ENCODE peak calls at places on chromosomes 2 and 18, in nine cellular contexts. C is endothelial cell; W is glutamatergic neuron; S is foreskin fibroblast; I is K562; J is fibroblast of lung; H is CD4-positive, alpha-beta T cell; N is H9; F is type B pancreatic cell. E is an unnamed sample.

GRCh38 chr2:128788636-128789220 is 470.1 kb upstream of the HS6ST1 start:
- DNase-seq in J (no peak), W (no peak), I (no peak), S (no peak), F (peak), C (no peak), H (no peak), N (peak), E (no peak)

GRCh38 chr2:60597346-60597745 is 43.9 kb upstream of the BCL11A start:
- DNase-seq in J (no peak), I (no peak), C (no peak), W (no peak), H (no peak), S (no peak), N (no peak), F (no peak), E (peak)

GRCh38 chr2:145759228-145759940 is 1239.5 kb upstream of the ZEB2 start:
- DNase-seq in S (no peak), H (no peak), C (no peak), F (no peak), W (no peak), J (no peak), N (no peak), I (no peak), E (no peak)

GRCh38 chr18:23356915-23357421 is 96.1 kb upstream of the RIOK3 start:
- DNase-seq in H (no peak), J (peak), F (no peak), N (no peak), W (no peak), S (peak), I (no peak), C (no peak), E (peak)

GRCh38 chr18:49052891-49053644 is 102.3 kb upstream of the SMAD7 start:
- DNase-seq in J (peak), H (no peak), S (peak), W (no peak), F (no peak), N (no peak), C (no peak), I (no peak), E (peak)

GRCh38 chr18:59779979-59780378 is 82.8 kb upstream of the CCBE1 start:
- DNase-seq in J (peak), S (peak), W (no peak), F (no peak), C (no peak), H (no peak), I (no peak), N (no peak), E (peak)

GRCh38 chr2:98382086-98382485 is 35.8 kb downstream of the CNGA3 start:
- DNase-seq in N (no peak), I (no peak), C (no peak), W (no peak), S (no peak), F (no peak), H (no peak), J (no peak), E (no peak)

GRCh38 chr2:213376644-213377043 is 92.4 kb downstream of the SPAG16 start:
- DNase-seq in J (no peak), F (no peak), S (no peak), H (no peak), W (no peak), N (no peak), C (no peak), I (no peak), E (no peak)

GRCh38 chr2:60148717-60149116 is 404.7 kb downstream of the BCL11A start:
- DNase-seq in W (no peak), H (no peak), S (no peak), J (no peak), C (no peak), F (no peak), I (no peak), N (no peak), E (no peak)

GRCh38 chr2:36246320-36246990 is 109.1 kb upstream of the CRIM1 start:
- DNase-seq in S (no peak), C (no peak), I (no peak), W (no peak), N (no peak), J (no peak), H (no peak), F (no peak), E (no peak)

GRCh38 chr2:20997953-20998722 is 45.7 kb downstream of the APOB start:
- DNase-seq in I (no peak), C (no peak), W (no peak), S (no peak), H (no peak), J (no peak), N (no peak), F (no peak), E (no peak)

GRCh38 chr2:41782306-41783158 is 265.3 kb upstream of the PKDCC start:
- DNase-seq in H (peak), I (peak), J (peak), S (peak), N (no peak), F (no peak), C (peak), W (peak), E (peak)

GRCh38 chr2:180411631-180412030 is 404.5 kb upstream of the CWC22 start:
- DNase-seq in W (no peak), F (no peak), I (no peak), S (no peak), H (no peak), J (no peak), N (no peak), C (no peak), E (no peak)

GRCh38 chr2:220434365-220434764 is 806.9 kb downstream of the SLC4A3 start:
- DNase-seq in I (no peak), S (peak), F (no peak), H (no peak), C (no peak), N (no peak), W (no peak), J (peak), E (peak)

GRCh38 chr2:98790221-98790620 is 59.3 kb upstream of the MGAT4A start:
- DNase-seq in W (no peak), N (peak), C (no peak), I (no peak), H (no peak), J (no peak), S (no peak), F (no peak), E (no peak)

GRCh38 chr18:78914586-78914935 is 65.1 kb upstream of the SALL3 start:
- DNase-seq in F (peak), J (no peak), C (no peak), W (no peak), I (no peak), S (no peak), N (no peak), H (no peak), E (no peak)

GRCh38 chr2:890791-891190 is 59.9 kb upstream of the SNTG2 start:
- DNase-seq in J (no peak), N (peak), F (no peak), C (no peak), I (no peak), W (no peak), H (no peak), S (peak), E (peak)

GRCh38 chr2:219624565-219624964 is 2.9 kb upstream of the SLC4A3 start:
- DNase-seq in F (no peak), J (no peak), S (no peak), C (no peak), W (no peak), N (no peak), I (no peak), H (no peak), E (no peak)

GRCh38 chr18:58870621-58871020 is 5.9 kb downstream of the ZNF532 start:
- DNase-seq in J (no peak), W (no peak), I (no peak), S (no peak), H (no peak), F (no peak), C (no peak), N (no peak), E (no peak)

GRCh38 chr18:23835506-23835905 is 146.3 kb downstream of the LAMA3 start:
- DNase-seq in S (peak), W (no peak), J (peak), F (no peak), H (no peak), I (no peak), N (no peak), C (no peak), E (peak)

GRCh38 chr2:48347712-48348111 is 182.2 kb upstream of the STON1 start:
- DNase-seq in J (peak), N (no peak), I (no peak), F (no peak), C (no peak), S (no peak), H (no peak), W (no peak), E (peak)

GRCh38 chr18:27715751-27716150 is 461.2 kb downstream of the CDH2 start:
- DNase-seq in I (no peak), W (no peak), S (no peak), N (no peak), C (no peak), F (no peak), H (no peak), J (no peak), E (no peak)

GRCh38 chr2:25473758-25474335 is 132.1 kb upstream of the DNMT3A start:
- DNase-seq in H (no peak), S (no peak), I (peak), N (no peak), C (no peak), F (no peak), W (no peak), J (no peak), E (peak)

GRCh38 chr18:64103979-64104378 is 44.9 kb downstream of the LINC00305 start:
- DNase-seq in C (no peak), J (no peak), N (peak), H (no peak), I (peak), W (peak), S (no peak), F (no peak), E (no peak)
- TF ChIP-seq CTCF in C (no peak), J (no peak), N (peak), H (no peak), I (no peak), W (peak), S (no peak), F (peak), E (no peak)

DNA sequence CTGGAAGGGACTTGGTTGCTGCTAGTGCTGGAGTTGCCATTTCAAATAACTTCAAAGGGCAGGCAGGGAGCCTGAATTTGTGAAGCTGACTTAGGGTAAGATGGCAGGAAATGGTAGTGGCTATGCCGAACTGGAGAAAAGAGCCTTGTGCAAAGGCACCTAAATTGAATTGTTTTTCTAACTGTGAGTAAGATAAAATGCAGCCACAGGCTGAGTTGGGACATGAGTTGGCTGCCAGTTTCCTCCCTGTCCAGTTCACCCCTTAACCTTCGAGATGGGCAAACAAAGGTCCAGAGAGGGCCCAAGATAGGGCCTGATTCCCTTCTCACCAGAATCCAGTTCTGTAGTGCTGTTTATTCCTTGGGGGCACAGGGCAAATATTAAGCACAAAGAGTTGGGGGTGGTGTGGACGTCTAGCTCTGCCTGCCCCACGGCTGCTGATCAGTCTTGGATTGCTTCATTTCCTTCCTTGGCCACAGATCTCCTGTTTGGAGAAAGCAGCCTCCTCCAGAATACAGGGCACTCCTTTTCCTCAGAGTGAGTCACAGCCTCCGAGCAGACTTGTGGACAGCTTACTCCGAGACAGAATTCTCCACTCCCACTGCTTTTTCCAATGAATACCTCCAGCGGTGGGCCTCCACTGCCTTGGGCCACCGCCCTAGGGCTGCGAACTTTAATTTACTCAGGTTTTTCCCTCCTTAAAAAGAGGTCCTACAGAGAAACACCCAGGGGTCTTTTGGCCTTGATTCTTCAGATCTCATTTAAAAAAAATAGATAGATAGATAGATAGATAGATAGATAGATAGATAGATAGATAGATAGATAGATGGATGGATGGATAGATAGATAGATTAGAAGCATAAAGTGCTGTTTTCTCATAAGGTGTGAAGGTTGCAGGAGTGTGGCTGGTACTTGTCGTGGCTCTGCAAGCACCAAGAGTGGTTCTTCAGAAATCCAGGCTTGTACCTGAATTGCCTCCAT is 18.4 kb upstream of the SLC20A1 start:
- DNase-seq in C (peak), J (peak), W (no peak), F (no peak), S (peak), I (peak), H (no peak), N (no peak), E (peak)
- TF ChIP-seq CTCF in C (no peak), J (no peak), W (no peak), F (no peak), S (no peak), I (no peak), H (no peak), N (no peak), E (no peak)

GRCh38 chr2:232133078-232133477 is 171.6 kb downstream of the DIS3L2 start:
- DNase-seq in N (no peak), C (no peak), J (no peak), S (no peak), F (no peak), H (no peak), I (no peak), W (no peak), E (no peak)
- TF ChIP-seq CTCF in N (peak), C (peak), J (no peak), S (no peak), F (peak), H (no peak), I (no peak), W (no peak), E (no peak)

DNA sequence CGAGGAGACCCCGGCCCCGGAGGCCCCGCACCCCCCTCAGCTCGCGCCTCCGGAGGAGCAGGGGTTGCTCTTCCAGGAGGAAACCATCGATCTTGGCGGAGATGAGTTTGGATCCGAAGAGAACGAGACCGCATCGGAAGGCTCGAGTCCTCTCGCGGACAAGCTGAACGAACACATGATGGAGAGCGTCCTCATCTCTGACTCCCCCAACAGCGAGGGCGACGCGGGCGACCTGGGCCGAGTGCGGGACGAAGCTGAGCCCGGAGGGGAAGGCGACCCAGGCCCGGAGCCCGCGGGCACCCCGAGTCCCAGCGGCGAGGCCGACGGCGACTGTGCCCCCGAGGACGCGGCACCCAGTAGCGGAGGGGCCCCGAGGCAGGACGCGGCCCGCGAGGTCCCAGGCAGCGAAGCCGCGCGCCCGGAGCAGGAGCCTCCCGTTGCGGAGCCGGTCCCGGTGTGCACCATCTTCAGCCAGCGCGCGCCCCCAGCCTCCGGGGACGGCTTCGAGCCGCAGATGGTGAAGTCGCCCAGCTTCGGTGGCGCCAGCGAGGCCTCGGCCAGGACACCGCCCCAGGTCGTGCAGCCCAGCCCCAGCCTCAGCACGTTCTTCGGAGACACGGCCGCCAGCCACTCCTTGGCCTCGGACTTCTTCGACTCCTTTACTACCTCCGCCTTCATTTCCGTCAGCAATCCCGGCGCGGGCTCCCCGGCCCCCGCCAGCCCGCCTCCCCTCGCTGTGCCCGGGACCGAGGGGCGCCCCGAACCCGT is 8.3 kb downstream of the TRAPPC12 start:
- DNase-seq in S (no peak), I (no peak), C (no peak), N (no peak), W (no peak), J (no peak), F (no peak), H (no peak), E (no peak)
- TF ChIP-seq CTCF in S (no peak), I (no peak), C (no peak), N (no peak), W (no peak), J (no peak), F (no peak), H (no peak), E (no peak)